ENCODE peak calls at places on chromosomes 16 and 17, in four cellular contexts. One of them, this sample, is unnamed.

GRCh38 chr17:72555052-72555451 is 434.2 kb downstream of the SOX9 start:
- DNase-seq in IMR-90: no peak
- DNase-seq in fibroblast of mammary gland: no peak
- DNase-seq in endodermal cell: no peak
- DNase-seq in this sample: no peak

GRCh38 chr16:88358033-88358481 is 24.7 kb upstream of the ZNF469 start:
- DNase-seq in IMR-90: no peak
- DNase-seq in fibroblast of mammary gland: no peak
- DNase-seq in endodermal cell: no peak
- DNase-seq in this sample: no peak

GRCh38 chr16:56382901-56383355 is 42.4 kb downstream of the AMFR start:
- DNase-seq in IMR-90: peak; percentile 87
- DNase-seq in fibroblast of mammary gland: peak; percentile 64
- DNase-seq in endodermal cell: no peak
- DNase-seq in this sample: peak; percentile 86

GRCh38 chr16:68473358-68474064 is 25.2 kb upstream of the SMPD3 start:
- DNase-seq in IMR-90: no peak
- DNase-seq in fibroblast of mammary gland: no peak
- DNase-seq in endodermal cell: no peak
- DNase-seq in this sample: no peak

GRCh38 chr16:72990571-72990970 is 57.4 kb downstream of the ZFHX3 start:
- DNase-seq in IMR-90: no peak
- DNase-seq in fibroblast of mammary gland: no peak
- DNase-seq in endodermal cell: no peak
- DNase-seq in this sample: no peak

GRCh38 chr17:80826955-80827645 is 164.5 kb upstream of the CHMP6 start:
- DNase-seq in IMR-90: peak; percentile 99
- DNase-seq in fibroblast of mammary gland: peak; percentile 99
- DNase-seq in endodermal cell: peak; percentile 83
- DNase-seq in this sample: peak; percentile 97

GRCh38 chr17:51508048-51508447 is 247.7 kb downstream of the UTP18 start:
- DNase-seq in IMR-90: no peak
- DNase-seq in fibroblast of mammary gland: no peak
- DNase-seq in endodermal cell: no peak
- DNase-seq in this sample: no peak

GRCh38 chr17:42142371-42142896 is 12.4 kb downstream of the RAB5C start:
- DNase-seq in IMR-90: peak; percentile 87
- DNase-seq in fibroblast of mammary gland: peak; percentile 82
- DNase-seq in endodermal cell: no peak
- DNase-seq in this sample: no peak

GRCh38 chr17:50689956-50690886 is 17.5 kb downstream of the ANKRD40 start:
- DNase-seq in IMR-90: no peak
- DNase-seq in fibroblast of mammary gland: no peak
- DNase-seq in endodermal cell: peak; percentile 71
- DNase-seq in this sample: peak; percentile 81

GRCh38 chr17:59329558-59330313 is 1.7 kb upstream of the YPEL2 start:
- DNase-seq in IMR-90: peak; percentile 75
- DNase-seq in fibroblast of mammary gland: peak; percentile 81
- DNase-seq in endodermal cell: peak; percentile 93
- DNase-seq in this sample: peak; percentile 67

GRCh38 chr17:57672205-57672632 is 72.9 kb downstream of the CCDC182 start:
- DNase-seq in IMR-90: peak; percentile 51
- DNase-seq in fibroblast of mammary gland: peak; percentile 66
- DNase-seq in endodermal cell: no peak
- DNase-seq in this sample: peak; percentile 79

GRCh38 chr17:77696151-77696719 is 262.3 kb upstream of the TNRC6C start:
- DNase-seq in IMR-90: no peak
- DNase-seq in fibroblast of mammary gland: no peak
- DNase-seq in endodermal cell: peak; percentile 79
- DNase-seq in this sample: no peak

GRCh38 chr16:85460252-85460982 is 152.7 kb upstream of the GSE1 start:
- DNase-seq in IMR-90: no peak
- DNase-seq in fibroblast of mammary gland: peak; percentile 57
- DNase-seq in endodermal cell: peak; percentile 65
- DNase-seq in this sample: no peak

GRCh38 chr16:66344533-66345145 is 21.9 kb upstream of the CDH5 start:
- DNase-seq in IMR-90: peak; percentile 48
- DNase-seq in fibroblast of mammary gland: peak; percentile 58
- DNase-seq in endodermal cell: peak; percentile 71
- DNase-seq in this sample: peak; percentile 61

GRCh38 chr17:63974594-63975192 is 2.0 kb upstream of the SCN4A start:
- DNase-seq in IMR-90: peak; percentile 67
- DNase-seq in fibroblast of mammary gland: peak; percentile 60
- DNase-seq in endodermal cell: peak; percentile 77
- DNase-seq in this sample: peak; percentile 48

GRCh38 chr17:22512057-22512456 is 819.7 kb downstream of the KCNJ18 start:
- DNase-seq in IMR-90: no peak
- DNase-seq in fibroblast of mammary gland: no peak
- DNase-seq in endodermal cell: no peak
- DNase-seq in this sample: no peak

GRCh38 chr16:30356401-30357084 is 1.4 kb upstream of the CD2BP2 start:
- DNase-seq in IMR-90: no peak
- DNase-seq in fibroblast of mammary gland: no peak
- DNase-seq in endodermal cell: no peak
- DNase-seq in this sample: no peak

GRCh38 chr16:68762996-68763756 is 26.1 kb downstream of the CDH1 start:
- DNase-seq in IMR-90: no peak
- DNase-seq in fibroblast of mammary gland: no peak
- DNase-seq in endodermal cell: peak; percentile 80
- DNase-seq in this sample: no peak

GRCh38 chr17:80877095-80877828 is 114.4 kb upstream of the CHMP6 start:
- DNase-seq in IMR-90: no peak
- DNase-seq in fibroblast of mammary gland: no peak
- DNase-seq in endodermal cell: peak; percentile 30
- DNase-seq in this sample: no peak

GRCh38 chr17:72358465-72358864 is 237.6 kb downstream of the SOX9 start:
- DNase-seq in IMR-90: peak; percentile 86
- DNase-seq in fibroblast of mammary gland: peak; percentile 56
- DNase-seq in endodermal cell: no peak
- DNase-seq in this sample: peak; percentile 69

GRCh38 chr17:4250887-4251286 is 12.9 kb downstream of the ANKFY1 start:
- DNase-seq in IMR-90: no peak
- DNase-seq in fibroblast of mammary gland: no peak
- DNase-seq in endodermal cell: no peak
- DNase-seq in this sample: no peak

GRCh38 chr17:45231481-45232116 is 9.9 kb downstream of the FMNL1 start:
- DNase-seq in IMR-90: no peak
- DNase-seq in fibroblast of mammary gland: no peak
- DNase-seq in endodermal cell: peak; percentile 89
- DNase-seq in this sample: no peak

GRCh38 chr17:29747660-29748059 is 124.9 kb upstream of the CORO6 start:
- DNase-seq in IMR-90: no peak
- DNase-seq in fibroblast of mammary gland: no peak
- DNase-seq in endodermal cell: no peak
- DNase-seq in this sample: no peak

GRCh38 chr16:55392701-55393100 is 68.7 kb downstream of the IRX6 start:
- DNase-seq in IMR-90: no peak
- DNase-seq in fibroblast of mammary gland: peak; percentile 3
- DNase-seq in endodermal cell: no peak
- DNase-seq in this sample: no peak

GRCh38 chr17:78427140-78427539 is 48.7 kb downstream of the PGS1 start:
- DNase-seq in IMR-90: no peak
- DNase-seq in fibroblast of mammary gland: no peak
- DNase-seq in endodermal cell: no peak
- DNase-seq in this sample: no peak

GRCh38 chr16:9047689-9048301 is 43.6 kb upstream of the HAPSTR1 start:
- DNase-seq in IMR-90: peak; percentile 99
- DNase-seq in fibroblast of mammary gland: peak; percentile 100
- DNase-seq in endodermal cell: peak; percentile 86
- DNase-seq in this sample: peak; percentile 99

GRCh38 chr16:6023449-6023848 is 925.9 kb upstream of the EEF2KMT start:
- DNase-seq in IMR-90: no peak
- DNase-seq in fibroblast of mammary gland: no peak
- DNase-seq in endodermal cell: no peak
- DNase-seq in this sample: no peak

GRCh38 chr16:87201777-87202176 is 115.4 kb downstream of the C16orf95 start:
- DNase-seq in IMR-90: no peak
- DNase-seq in fibroblast of mammary gland: no peak
- DNase-seq in endodermal cell: no peak
- DNase-seq in this sample: no peak

GRCh38 chr16:3945751-3946603 is 65.5 kb upstream of the CREBBP start:
- DNase-seq in IMR-90: peak; percentile 99
- DNase-seq in fibroblast of mammary gland: peak; percentile 96
- DNase-seq in endodermal cell: peak; percentile 41
- DNase-seq in this sample: peak; percentile 87

DNA sequence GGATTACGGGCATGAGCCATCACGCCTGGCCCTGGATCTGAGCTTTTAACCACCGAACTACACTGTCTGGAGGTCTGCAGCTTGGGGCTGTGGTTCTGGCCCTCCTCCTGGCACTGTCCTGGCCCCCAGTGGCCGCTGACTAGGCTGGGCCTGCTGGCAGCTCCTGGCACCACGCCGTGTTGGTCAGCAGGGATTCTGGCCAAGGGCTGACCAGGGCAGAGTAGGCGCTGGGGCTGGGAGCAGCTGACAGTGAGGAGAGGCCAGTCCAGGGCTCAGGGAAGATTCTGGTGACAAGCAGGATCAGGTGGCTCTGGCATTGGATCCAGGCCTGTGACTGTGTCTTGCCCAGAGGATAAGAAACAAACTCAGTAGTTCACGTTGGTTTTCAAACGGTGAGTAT is 14.6 kb downstream of the EEF2K start:
- DNase-seq in IMR-90: no peak
- DNase-seq in fibroblast of mammary gland: peak; percentile 24
- DNase-seq in endodermal cell: no peak
- DNase-seq in this sample: no peak
- TF ChIP-seq CTCF in IMR-90: no peak
- TF ChIP-seq CTCF in fibroblast of mammary gland: no peak
- TF ChIP-seq CTCF in endodermal cell: no peak
- TF ChIP-seq CTCF in this sample: no peak

GRCh38 chr17:62689441-62690167 is 62.1 kb downstream of the MRC2 start:
- DNase-seq in IMR-90: no peak
- DNase-seq in fibroblast of mammary gland: no peak
- DNase-seq in endodermal cell: peak; percentile 42
- DNase-seq in this sample: no peak

GRCh38 chr17:62688398-62689140 is 61.1 kb downstream of the MRC2 start:
- DNase-seq in IMR-90: no peak
- DNase-seq in fibroblast of mammary gland: no peak
- DNase-seq in endodermal cell: no peak
- DNase-seq in this sample: no peak

GRCh38 chr17:62687997-62688396 is 60.5 kb downstream of the MRC2 start:
- DNase-seq in IMR-90: no peak
- DNase-seq in fibroblast of mammary gland: no peak
- DNase-seq in endodermal cell: peak; percentile 41
- DNase-seq in this sample: no peak

GRCh38 chr17:62692159-62692651 is 64.7 kb downstream of the MRC2 start:
- DNase-seq in IMR-90: no peak
- DNase-seq in fibroblast of mammary gland: no peak
- DNase-seq in endodermal cell: peak; percentile 62
- DNase-seq in this sample: no peak

DNA sequence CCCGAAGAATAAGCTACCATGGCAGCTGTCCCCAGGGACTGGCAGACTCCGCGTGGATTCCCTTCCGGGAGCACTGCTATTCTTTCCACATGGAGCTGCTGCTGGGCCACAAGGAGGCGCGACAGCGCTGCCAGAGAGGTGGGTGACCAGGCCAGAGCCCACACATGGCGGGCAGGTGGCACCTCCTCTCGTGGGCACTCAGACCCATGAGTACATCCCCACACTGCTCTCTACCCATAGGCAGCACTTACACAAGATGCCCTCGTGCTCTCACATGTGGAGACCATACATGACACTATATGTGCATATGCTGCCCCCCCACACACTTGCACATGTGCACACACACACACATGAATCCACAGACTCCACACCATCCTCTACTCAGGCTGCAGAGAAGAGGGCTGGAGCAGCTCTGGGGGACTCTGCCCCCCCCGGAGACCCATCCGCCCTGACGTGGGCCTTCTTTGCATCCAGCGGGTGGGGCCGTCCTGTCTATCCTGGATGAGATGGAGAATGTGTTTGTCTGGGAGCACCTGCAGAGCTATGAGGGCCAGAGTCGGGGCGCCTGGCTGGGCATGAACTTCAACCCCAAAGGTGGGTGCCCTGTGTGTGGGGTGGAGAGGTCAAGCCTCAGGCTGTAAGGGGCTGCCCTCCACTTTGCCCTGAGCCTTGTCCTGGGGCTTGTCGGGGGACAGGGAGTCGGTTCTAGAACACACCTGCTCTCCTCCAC is 62.9 kb downstream of the MRC2 start:
- DNase-seq in IMR-90: no peak
- DNase-seq in fibroblast of mammary gland: no peak
- DNase-seq in endodermal cell: peak; percentile 63
- DNase-seq in this sample: no peak
- TF ChIP-seq CTCF in IMR-90: peak; percentile 8
- TF ChIP-seq CTCF in fibroblast of mammary gland: no peak
- TF ChIP-seq CTCF in endodermal cell: peak; percentile 26
- TF ChIP-seq CTCF in this sample: no peak

GRCh38 chr16:1941162-1941923 is 1.7 kb downstream of the MSRB1 start:
- DNase-seq in IMR-90: no peak
- DNase-seq in fibroblast of mammary gland: no peak
- DNase-seq in endodermal cell: peak; percentile 89
- DNase-seq in this sample: no peak
- TF ChIP-seq CTCF in IMR-90: peak; percentile 6
- TF ChIP-seq CTCF in fibroblast of mammary gland: no peak
- TF ChIP-seq CTCF in endodermal cell: peak; percentile 67
- TF ChIP-seq CTCF in this sample: no peak

GRCh38 chr16:1950047-1950446 is 4.4 kb downstream of the RPL3L start:
- DNase-seq in IMR-90: no peak
- DNase-seq in fibroblast of mammary gland: no peak
- DNase-seq in endodermal cell: no peak
- DNase-seq in this sample: peak; percentile 26
- TF ChIP-seq CTCF in IMR-90: no peak
- TF ChIP-seq CTCF in fibroblast of mammary gland: no peak
- TF ChIP-seq CTCF in endodermal cell: no peak
- TF ChIP-seq CTCF in this sample: no peak

DNA sequence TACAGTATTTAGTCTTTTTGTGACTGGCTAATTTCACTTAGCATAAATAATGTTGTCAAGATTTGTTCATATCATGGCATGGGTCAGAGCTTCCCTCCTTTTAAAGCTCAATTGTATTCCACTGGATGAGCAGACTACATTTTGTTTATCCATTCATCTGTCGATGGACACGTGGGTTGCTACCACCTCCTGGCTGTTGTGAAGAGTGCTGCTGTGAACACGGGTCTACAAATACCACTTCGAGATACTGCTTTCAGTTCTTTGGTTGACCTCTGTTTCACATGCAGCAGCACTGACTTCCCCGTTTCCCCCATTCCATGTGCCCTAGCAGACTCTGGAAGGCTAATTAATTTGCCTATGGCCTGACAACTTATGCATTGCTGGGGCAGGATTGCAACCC is 285.4 kb downstream of the SHISA9 start:
- DNase-seq in IMR-90: no peak
- DNase-seq in fibroblast of mammary gland: peak; percentile 2
- DNase-seq in endodermal cell: peak; percentile 64
- DNase-seq in this sample: peak; percentile 22
- TF ChIP-seq CTCF in IMR-90: no peak
- TF ChIP-seq CTCF in fibroblast of mammary gland: no peak
- TF ChIP-seq CTCF in endodermal cell: peak; percentile 72
- TF ChIP-seq CTCF in this sample: no peak

This sample was measured in MCF 10A.